ENCODE peak calls at places on chromosome 15, in four cellular contexts. X is BE2C, N is adipocyte, L is GM23338. B is an unnamed sample. For H3K4me1, the result is how much of the 10 kb centered on the place peaks cover.

GRCh38 chr15:29364429-29365078 is 94.9 kb upstream of the NSMCE3 start:
- DNase-seq in N (peak), X (no peak), L (peak), B (no peak)

GRCh38 chr15:75891895-75892294 is 11.8 kb upstream of the FBXO22 start:
- DNase-seq in L (no peak), X (no peak), N (peak), B (no peak)

GRCh38 chr15:98651581-98652220 is 3.4 kb downstream of the IGF1R start:
- DNase-seq in X (no peak), L (no peak), N (peak), B (no peak)

GRCh38 chr15:94602771-94603474 is 371.6 kb downstream of the MCTP2 start:
- DNase-seq in N (no peak), L (no peak), X (no peak), B (no peak)

GRCh38 chr15:91865486-91865885 is 12.0 kb downstream of the SLCO3A1 start:
- DNase-seq in L (no peak), N (no peak), X (no peak), B (no peak)

GRCh38 chr15:34010921-34011320 is 28.1 kb downstream of the AVEN start:
- DNase-seq in L (no peak), N (no peak), X (no peak), B (no peak)

GRCh38 chr15:71779073-71779797 is 31.1 kb upstream of the NR2E3 start:
- DNase-seq in X (no peak), L (no peak), N (no peak), B (no peak)

GRCh38 chr15:62569460-62570404 is 404.6 kb upstream of the C2CD4B start:
- DNase-seq in N (peak), X (no peak), L (no peak), B (peak)

GRCh38 chr15:52486003-52486996 is 42.4 kb downstream of the MYO5A start:
- DNase-seq in X (no peak), N (no peak), L (peak), B (no peak)

GRCh38 chr15:88241461-88241860 is 15.1 kb downstream of the NTRK3 start:
- DNase-seq in L (no peak), N (no peak), X (no peak), B (no peak)

GRCh38 chr15:43534897-43535296 is 17.5 kb downstream of the MAP1A start:
- DNase-seq in N (no peak), X (no peak), L (no peak), B (no peak)

GRCh38 chr15:55897560-55898336 is 95.7 kb downstream of the NEDD4 start:
- DNase-seq in L (peak), N (peak), X (peak), B (no peak)

GRCh38 chr15:90871716-90872480 is 3.5 kb downstream of the FURIN start:
- DNase-seq in N (peak), L (peak), X (no peak), B (no peak)

GRCh38 chr15:70505411-70505919 is 257.9 kb downstream of the UACA start:
- DNase-seq in L (no peak), X (peak), N (peak), B (no peak)

GRCh38 chr15:79218588-79219200 is 63.8 kb upstream of the ANKRD34C start:
- DNase-seq in L (peak), N (peak), X (peak), B (no peak)

GRCh38 chr15:91988071-91988470 is 134.6 kb downstream of the SLCO3A1 start:
- DNase-seq in L (no peak), N (no peak), X (no peak), B (no peak)

GRCh38 chr15:101318147-101318809 is 23.2 kb upstream of the SNRPA1 start:
- DNase-seq in N (no peak), L (no peak), X (no peak), B (no peak)

GRCh38 chr15:30885814-30886213 is 17.9 kb upstream of the FAN1 start:
- DNase-seq in X (no peak), L (peak), N (peak), B (no peak)

GRCh38 chr15:40793216-40793989 is 13.5 kb upstream of the ZFYVE19 start:
- DNase-seq in L (no peak), N (peak), X (no peak), B (no peak)

GRCh38 chr15:51874751-51875644 is 45.5 kb downstream of the TMOD3 start:
- DNase-seq in N (peak), L (peak), X (peak), B (no peak)

GRCh38 chr15:78979456-78980320 is 34.8 kb upstream of the CTSH start:
- DNase-seq in L (peak), N (peak), X (peak), B (no peak)

GRCh38 chr15:53758412-53758811 is 1.1 kb downstream of the WDR72 start:
- DNase-seq in X (no peak), N (no peak), L (peak), B (no peak)

GRCh38 chr15:43218908-43219706 is 1.7 kb downstream of the EPB42 start:
- DNase-seq in X (no peak), N (peak), L (peak), B (no peak)

GRCh38 chr15:88115529-88116152 is 140.9 kb downstream of the NTRK3 start:
- DNase-seq in X (no peak), N (no peak), L (no peak), B (no peak)

GRCh38 chr15:96766387-96766786 is 435.9 kb downstream of the NR2F2 start:
- DNase-seq in X (no peak), N (no peak), L (no peak), B (no peak)

GRCh38 chr15:64751464-64751863 is 23.9 kb downstream of the RBPMS2 start:
- DNase-seq in L (peak), N (no peak), X (no peak), B (no peak)

GRCh38 chr15:67120009-67120838 is 54.8 kb downstream of the SMAD3 start:
- DNase-seq in X (no peak), N (no peak), L (no peak), B (no peak)
- H3K4me1 ChIP-seq in X (under half), N (half or more), L (under half), B (half or more)

GRCh38 chr15:46872591-46872990 is 844.7 kb upstream of the SEMA6D start:
- DNase-seq in L (no peak), N (no peak), X (no peak), B (no peak)
- H3K4me1 ChIP-seq in L (under half), N (under half), X (under half), B (under half)

GRCh38 chr15:74835312-74835823 is 7.6 kb downstream of the ULK3 start:
- DNase-seq in X (peak), N (peak), L (peak), B (peak)

GRCh38 chr15:74838117-74838516 is 4.8 kb downstream of the ULK3 start:
- DNase-seq in L (no peak), N (no peak), X (peak), B (no peak)

GRCh38 chr15:74836846-74837245 is 6.1 kb downstream of the ULK3 start:
- DNase-seq in L (no peak), X (no peak), N (no peak), B (no peak)

GRCh38 chr15:74838746-74839525 is 4.0 kb downstream of the ULK3 start:
- DNase-seq in L (no peak), N (no peak), X (no peak), B (no peak)

GRCh38 chr15:74837482-74837881 is 5.5 kb downstream of the ULK3 start:
- DNase-seq in X (peak), N (no peak), L (peak), B (no peak)
- H3K4me1 ChIP-seq in X (under half), N (under half), L (under half), B (under half)

GRCh38 chr15:77391372-77391951 is 28.4 kb downstream of the PEAK1 start:
- DNase-seq in X (no peak), L (no peak), N (no peak), B (no peak)
- H3K4me1 ChIP-seq in X (under half), L (under half), N (under half), B (under half)

B was measured in lower lobe of right lung.